ENCODE peak calls at places on chromosomes 4 and X, in nine cellular contexts. U is neural crest cell; M is psoas muscle; Z is activated effector memory CD4-positive, alpha-beta T cell treated with Interleukin-2 at 50 U/mL for 16 hours; X is foreskin fibroblast; B is A549; Y is brain microvascular endothelial cell; N is anterior cingulate cortex; C is stimulated activated CD4-positive, alpha-beta T cell treated with anti-CD3 and anti-CD28 coated beads, Interleukin-2, amount 100 ng/mL, for 48 hours. J is an unnamed sample.

GRCh38 chrX:117840645-117841044 is 276.0 kb downstream of the KLHL13 start:
- DNase-seq in U (no peak), B (no peak), X (no peak), M (no peak), Y (no peak), C (no peak), N (no peak), Z (no peak), J (no peak)

GRCh38 chrX:44890247-44890646 is 17.3 kb downstream of the KDM6A start:
- DNase-seq in M (no peak), Z (no peak), C (no peak), Y (no peak), U (no peak), B (no peak), N (no peak), X (no peak), J (peak)

GRCh38 chrX:76538860-76539259 is 111.3 kb downstream of the MAGEE1 start:
- DNase-seq in M (no peak), C (no peak), U (no peak), X (no peak), B (no peak), N (no peak), Z (no peak), Y (no peak), J (no peak)

GRCh38 chr4:15778191-15778741 is at the start of gene CD38:
- DNase-seq in B (peak), U (peak), Y (peak), C (peak), X (peak), Z (no peak), M (peak), N (peak), J (peak)

GRCh38 chr4:54213812-54214211 is 15.3 kb upstream of the PDGFRA start:
- DNase-seq in U (no peak), Z (no peak), B (no peak), Y (no peak), M (no peak), X (peak), C (no peak), N (no peak), J (no peak)

GRCh38 chr4:89216866-89217265 is 90.7 kb downstream of the GPRIN3 start:
- DNase-seq in B (no peak), U (no peak), Y (no peak), M (no peak), C (no peak), X (no peak), Z (no peak), N (no peak), J (no peak)

GRCh38 chr4:139312552-139313332 is 10.5 kb upstream of the NDUFC1 start:
- DNase-seq in B (no peak), M (no peak), C (no peak), N (no peak), X (no peak), Y (no peak), U (no peak), Z (no peak), J (no peak)

GRCh38 chr4:127778102-127778501 is 4.0 kb upstream of the HSPA4L start:
- DNase-seq in M (no peak), B (no peak), X (no peak), N (no peak), Z (no peak), Y (no peak), C (no peak), U (no peak), J (no peak)

GRCh38 chr4:185344743-185345538 is 50.8 kb downstream of the LRP2BP start:
- DNase-seq in Y (no peak), X (no peak), Z (no peak), M (no peak), B (no peak), N (no peak), U (no peak), C (no peak), J (no peak)

GRCh38 chr4:120939693-120940092 is 17.2 kb upstream of the PRDM5 start:
- DNase-seq in B (no peak), X (peak), U (no peak), Y (no peak), N (no peak), Z (no peak), C (no peak), M (no peak), J (no peak)

GRCh38 chr4:81062001-81062400 is 31.5 kb downstream of the BMP3 start:
- DNase-seq in M (no peak), X (no peak), C (no peak), U (no peak), Z (no peak), Y (no peak), B (no peak), N (no peak), J (no peak)

GRCh38 chr4:176273741-176274140 is 4.7 kb upstream of the ASB5 start:
- DNase-seq in Z (no peak), M (no peak), U (no peak), N (no peak), B (no peak), C (no peak), Y (no peak), X (no peak), J (no peak)

GRCh38 chr4:40475609-40476008 is 140.5 kb downstream of the CHRNA9 start:
- DNase-seq in N (no peak), B (peak), X (no peak), M (no peak), Y (no peak), U (no peak), C (no peak), Z (no peak), J (no peak)

GRCh38 chr4:858136-858535 is 32.2 kb upstream of the CPLX1 start:
- DNase-seq in U (no peak), B (no peak), X (no peak), Z (no peak), M (no peak), Y (no peak), N (no peak), C (no peak), J (no peak)

GRCh38 chr4:150464523-150464922 is 117.4 kb upstream of the MAB21L2 start:
- DNase-seq in B (no peak), U (no peak), N (no peak), Y (no peak), Z (no peak), C (no peak), X (no peak), M (no peak), J (no peak)

GRCh38 chr4:14841801-14842748 is 160.2 kb upstream of the CPEB2 start:
- DNase-seq in Z (no peak), M (peak), U (no peak), N (no peak), X (no peak), B (peak), C (no peak), Y (peak), J (peak)

GRCh38 chr4:105050896-105051295 is 95.8 kb upstream of the TET2 start:
- DNase-seq in B (no peak), Y (no peak), X (peak), Z (no peak), M (no peak), U (no peak), C (no peak), N (no peak), J (no peak)

GRCh38 chrX:39928704-39929439 is 168.9 kb downstream of the BCOR start:
- DNase-seq in M (no peak), X (no peak), U (no peak), C (no peak), B (peak), N (no peak), Z (no peak), Y (no peak), J (no peak)

GRCh38 chrX:63675716-63676115 is 109.3 kb downstream of the ARHGEF9 start:
- DNase-seq in C (no peak), B (no peak), Z (no peak), Y (no peak), U (no peak), X (no peak), N (no peak), M (no peak), J (no peak)

GRCh38 chrX:124690495-124690894 is 344.1 kb downstream of the SH2D1A start:
- DNase-seq in N (no peak), C (no peak), B (no peak), U (no peak), Y (no peak), M (no peak), X (no peak), Z (no peak), J (no peak)

GRCh38 chr4:104979083-104979760 is 167.5 kb upstream of the TET2 start:
- DNase-seq in M (no peak), N (no peak), B (no peak), X (no peak), U (no peak), C (no peak), Y (no peak), Z (no peak), J (no peak)

GRCh38 chrX:5708209-5708608 is 520.5 kb downstream of the NLGN4X start:
- DNase-seq in N (no peak), Z (no peak), Y (no peak), C (no peak), X (peak), B (no peak), U (no peak), M (no peak), J (peak)

GRCh38 chrX:133246921-133247320 is 28.8 kb upstream of the TFDP3 start:
- DNase-seq in C (no peak), U (no peak), N (no peak), Z (no peak), X (no peak), B (no peak), M (no peak), Y (no peak), J (no peak)

GRCh38 chr4:172202480-172203076 is 389.4 kb downstream of the GALNTL6 start:
- DNase-seq in N (no peak), Z (no peak), M (no peak), B (peak), Y (peak), C (no peak), X (peak), U (no peak), J (peak)

J was measured in A673.